ENCODE peak calls at places on chromosomes 13 and 19, in five cellular contexts. G, U, D, R and L are unnamed samples.

GRCh38 chr13:61414686-61415664 is 674 bp downstream of the PCDH20 start:
- DNase-seq in G (peak; percentile 37), U (peak; percentile 80), D (peak; percentile 28), R (peak; percentile 36), L (peak; percentile 34)

GRCh38 chr19:29385191-29385795 is 140.5 kb upstream of the VSTM2B start:
- DNase-seq in G (no peak), U (peak; percentile 70), D (no peak), R (no peak), L (no peak)

GRCh38 chr19:35882074-35882832 is 13.9 kb downstream of the APLP1 start:
- DNase-seq in G (no peak), U (no peak), D (no peak), R (peak; percentile 54), L (peak; percentile 89)

GRCh38 chr19:43474986-43475705 is 9.7 kb upstream of the LYPD3 start:
- DNase-seq in G (no peak), U (peak; percentile 99), D (peak; percentile 95), R (peak; percentile 83), L (peak; percentile 95)

GRCh38 chr13:77503398-77503797 is 32.1 kb upstream of the SCEL start:
- DNase-seq in G (no peak), U (no peak), D (no peak), R (no peak), L (no peak)

GRCh38 chr19:40241809-40242384 is 15.4 kb upstream of the CCNP start:
- DNase-seq in G (no peak), U (no peak), D (peak; percentile 74), R (peak; percentile 70), L (no peak)

GRCh38 chr19:7751157-7751783 is 3.9 kb upstream of the CD209 start:
- DNase-seq in G (no peak), U (no peak), D (no peak), R (no peak), L (no peak)

GRCh38 chr19:46303345-46303701 is 6.5 kb downstream of the HIF3A start:
- DNase-seq in G (no peak), U (no peak), D (no peak), R (no peak), L (no peak)

GRCh38 chr19:10655457-10656312 is 1.5 kb downstream of the ILF3 start:
- DNase-seq in G (peak; percentile 22), U (no peak), D (no peak), R (peak; percentile 27), L (peak; percentile 62)

GRCh38 chr19:43446746-43447489 is 18.5 kb downstream of the LYPD3 start:
- DNase-seq in G (peak; percentile 55), U (peak; percentile 90), D (peak; percentile 75), R (peak; percentile 20), L (peak; percentile 91)

GRCh38 chr13:40762849-40763248 is 8.1 kb downstream of the MRPS31 start:
- DNase-seq in G (no peak), U (no peak), D (no peak), R (no peak), L (peak; percentile 13)

GRCh38 chr19:39126312-39126561 is 651 bp downstream of the PAK4 start:
- DNase-seq in G (no peak), U (no peak), D (no peak), R (no peak), L (no peak)

GRCh38 chr19:37867831-37868230 is 38.6 kb downstream of the WDR87 start:
- DNase-seq in G (no peak), U (no peak), D (no peak), R (peak; percentile 70), L (peak; percentile 40)

GRCh38 chr13:57724486-57725272 is 93.1 kb downstream of the PCDH17 start:
- DNase-seq in G (no peak), U (no peak), D (no peak), R (no peak), L (no peak)

GRCh38 chr13:30441304-30441703 is 19.0 kb downstream of the UBE2L5 start:
- DNase-seq in G (no peak), U (no peak), D (no peak), R (peak; percentile 28), L (no peak)

GRCh38 chr13:30616927-30617314 is 799 bp upstream of the USPL1 start:
- DNase-seq in G (peak; percentile 54), U (no peak), D (peak; percentile 45), R (peak; percentile 92), L (peak; percentile 94)

GRCh38 chr19:29833614-29834261 is 21.9 kb downstream of the CCNE1 start:
- DNase-seq in G (no peak), U (peak; percentile 34), D (no peak), R (no peak), L (no peak)

GRCh38 chr13:101529419-101529818 is 76.9 kb downstream of the ITGBL1 start:
- DNase-seq in G (peak; percentile 81), U (peak; percentile 58), D (no peak), R (peak; percentile 91), L (peak; percentile 59)

GRCh38 chr13:113151745-113152707 is 6.4 kb upstream of the PROZ start:
- DNase-seq in G (peak; percentile 35), U (no peak), D (no peak), R (peak; percentile 54), L (peak; percentile 43)

GRCh38 chr13:30196025-30196424 is 111.3 kb downstream of the KATNAL1 start:
- DNase-seq in G (peak; percentile 47), U (no peak), D (no peak), R (peak; percentile 66), L (no peak)

DNA sequence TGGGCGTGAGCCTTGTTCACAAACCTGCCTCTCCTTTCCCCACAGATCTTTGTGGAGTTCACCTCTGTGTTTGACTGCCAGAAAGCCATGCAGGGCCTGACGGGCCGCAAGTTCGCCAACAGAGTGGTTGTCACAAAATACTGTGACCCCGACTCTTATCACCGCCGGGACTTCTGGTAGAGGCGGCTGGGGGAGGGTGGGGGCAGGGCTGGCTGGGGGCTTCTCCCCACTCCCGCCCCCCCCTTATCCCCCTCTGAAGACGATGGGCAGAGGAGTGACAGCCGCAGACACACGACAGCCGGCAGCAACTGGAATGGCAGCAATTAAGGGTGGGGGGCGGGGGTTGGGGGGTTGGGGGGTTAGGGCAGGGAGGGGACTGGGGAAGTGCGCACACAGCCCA is 1.1 kb upstream of the EPN1 start:
- DNase-seq in G (no peak), U (no peak), D (no peak), R (no peak), L (no peak)
- H3K36me3 ChIP-seq in G (peaks cover 72% of the 10 kb centered on the region), U (peaks cover 3% of the 10 kb centered on the region), D (peaks cover 44% of the 10 kb centered on the region), R (peaks cover 3% of the 10 kb centered on the region), L (peaks cover 36% of the 10 kb centered on the region)

GRCh38 chr13:37001921-37002250 is 1.3 kb downstream of the EXOSC8 start:
- DNase-seq in G (no peak), U (no peak), D (no peak), R (no peak), L (peak; percentile 9)
- H3K4me3 ChIP-seq in G (peak overlapping the region; percentile 74), U (no peak overlapping the region), D (peak overlapping the region; percentile 87), R (peak overlapping the region; percentile 92), L (peak overlapping the region; percentile 99)

GRCh38 chr19:3192684-3193083 is 7.0 kb downstream of the NCLN start:
- DNase-seq in G (no peak), U (peak; percentile 67), D (no peak), R (no peak), L (no peak)

GRCh38 chr19:3193256-3194062 is 7.7 kb downstream of the NCLN start:
- DNase-seq in G (no peak), U (peak; percentile 61), D (no peak), R (no peak), L (no peak)

GRCh38 chr19:3190921-3191805 is 5.4 kb downstream of the NCLN start:
- DNase-seq in G (no peak), U (peak; percentile 79), D (no peak), R (no peak), L (no peak)

GRCh38 chr19:3190470-3190770 is 4.7 kb downstream of the NCLN start:
- DNase-seq in G (no peak), U (peak; percentile 70), D (no peak), R (no peak), L (no peak)

GRCh38 chr19:3192228-3192635 is 6.5 kb downstream of the NCLN start:
- DNase-seq in G (no peak), U (peak; percentile 69), D (no peak), R (no peak), L (no peak)
- H3K36me3 ChIP-seq in G (peaks cover 3% of the 10 kb centered on the region), U (no peaks in the 10 kb centered on the region), D (peaks cover 28% of the 10 kb centered on the region), R (no peaks in the 10 kb centered on the region), L (peaks cover 29% of the 10 kb centered on the region)

GRCh38 chr19:50696065-50696425 is 23.6 kb downstream of the SHANK1 start:
- DNase-seq in G (no peak), U (no peak), D (no peak), R (no peak), L (no peak)
- H3K4me3 ChIP-seq in G (no peak overlapping the region), U (no peak overlapping the region), D (no peak overlapping the region), R (no peak overlapping the region), L (no peak overlapping the region)

GRCh38 chr19:41245779-41246297 is 18.3 kb upstream of the HNRNPUL1 start:
- DNase-seq in G (no peak), U (no peak), D (no peak), R (no peak), L (no peak)
- H3K36me3 ChIP-seq in G (peaks cover 93% of the 10 kb centered on the region), U (peaks cover 2% of the 10 kb centered on the region), D (peaks cover 60% of the 10 kb centered on the region), R (peaks cover 69% of the 10 kb centered on the region), L (peaks cover 92% of the 10 kb centered on the region)

GRCh38 chr13:109241160-109241559 is 545.2 kb downstream of the IRS2 start:
- DNase-seq in G (no peak), U (no peak), D (no peak), R (peak; percentile 54), L (no peak)
- H3K4me3 ChIP-seq in G (no peak overlapping the region), U (no peak overlapping the region), D (no peak overlapping the region), R (no peak overlapping the region), L (no peak overlapping the region)

DNA sequence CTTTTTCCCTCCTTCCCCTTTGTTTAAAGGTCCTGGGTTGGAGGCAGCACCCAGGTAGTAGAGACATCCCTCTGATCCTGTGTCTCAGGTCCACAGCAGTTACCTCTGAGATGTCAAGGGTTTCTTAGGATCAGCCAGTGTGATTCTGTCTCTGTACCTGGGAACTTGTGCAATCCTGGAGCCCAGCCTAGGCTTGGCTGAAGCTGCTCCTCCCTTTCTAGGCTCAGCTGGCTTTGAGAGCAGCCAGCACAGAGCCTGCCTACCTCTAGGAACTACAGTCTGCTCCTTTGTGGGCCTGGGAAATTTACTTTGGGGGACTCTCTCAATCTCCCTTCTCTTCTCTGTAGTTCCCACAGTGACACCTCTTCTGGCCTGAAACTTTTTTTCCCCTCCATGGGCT is 171.6 kb downstream of the MTUS2 start:
- DNase-seq in G (no peak), U (no peak), D (no peak), R (no peak), L (no peak)
- H3K36me3 ChIP-seq in G (no peaks in the 10 kb centered on the region), U (no peaks in the 10 kb centered on the region), D (no peaks in the 10 kb centered on the region), R (no peaks in the 10 kb centered on the region), L (no peaks in the 10 kb centered on the region)

GRCh38 chr13:34657716-34658115 is 284.4 kb upstream of the NBEA start:
- DNase-seq in G (no peak), U (no peak), D (no peak), R (peak; percentile 86), L (no peak)
- H3K4me3 ChIP-seq in G (no peak overlapping the region), U (no peak overlapping the region), D (no peak overlapping the region), R (no peak overlapping the region), L (no peak overlapping the region)